ENCODE peak calls at places on chromosomes 6 and 20, in four cellular contexts. I is WTC11, L is SK-N-SH, R is K562. Y is an unnamed sample.

GRCh38 chr6:72950114-72950860 is 275.0 kb downstream of the KHDC1L start:
- DNase-seq in I (no peak), L (no peak), R (no peak), Y (peak)

GRCh38 chr6:154754152-154754551 is 20.9 kb downstream of the SCAF8 start:
- DNase-seq in I (no peak), L (no peak), R (no peak), Y (no peak)

GRCh38 chr6:36623547-36624459 is 29.6 kb downstream of the SRSF3 start:
- DNase-seq in I (peak), L (peak), R (peak), Y (peak)

GRCh38 chr6:4849628-4850027 is 73.4 kb downstream of the CDYL start:
- DNase-seq in I (no peak), L (no peak), R (no peak), Y (no peak)

GRCh38 chr6:121971886-121972285 is 427.6 kb upstream of the HSF2 start:
- DNase-seq in I (no peak), L (no peak), R (no peak), Y (no peak)

GRCh38 chr20:43723735-43724134 is 3.1 kb downstream of the GTSF1L start:
- DNase-seq in I (no peak), L (no peak), R (no peak), Y (no peak)

GRCh38 chr6:107386340-107386739 is 73.0 kb downstream of the PDSS2 start:
- DNase-seq in I (no peak), L (no peak), R (no peak), Y (no peak)

GRCh38 chr20:60250251-60250650 is 292.0 kb downstream of the CDH26 start:
- DNase-seq in I (no peak), L (no peak), R (no peak), Y (no peak)

GRCh38 chr6:13357551-13358075 is 29.3 kb upstream of the TBC1D7 start:
- DNase-seq in I (peak), L (no peak), R (no peak), Y (no peak)

DNA sequence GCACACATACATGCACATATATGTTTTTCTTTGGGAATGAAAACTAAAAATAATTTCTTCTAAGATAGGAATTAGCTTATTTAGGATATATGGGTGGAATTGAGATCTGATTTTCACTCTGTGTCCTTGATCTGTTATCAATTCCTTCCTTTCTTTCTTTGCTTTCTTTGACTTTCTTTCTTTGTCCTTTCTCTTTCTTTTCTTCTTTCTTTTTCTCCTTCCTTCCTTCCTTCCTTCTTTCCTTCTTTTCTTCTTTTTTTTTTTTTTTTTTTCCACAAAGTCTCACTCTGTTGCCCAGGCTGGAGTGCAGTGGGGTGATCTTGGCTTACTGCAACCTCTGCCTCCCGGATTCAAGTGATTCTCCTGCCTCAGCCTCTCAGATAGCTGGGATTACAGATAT is 28.1 kb downstream of the PCMT1 start:
- DNase-seq in I (no peak), L (no peak), R (no peak), Y (no peak)
- TF ChIP-seq FOXJ3 in I (no peak), L (no peak), R (no peak), Y (no peak)

GRCh38 chr6:16318538-16318937 is 80.2 kb downstream of the GMPR start:
- DNase-seq in I (no peak), L (no peak), R (no peak), Y (no peak)
- TF ChIP-seq FOXJ3 in I (no peak), L (no peak), R (no peak), Y (no peak)

DNA sequence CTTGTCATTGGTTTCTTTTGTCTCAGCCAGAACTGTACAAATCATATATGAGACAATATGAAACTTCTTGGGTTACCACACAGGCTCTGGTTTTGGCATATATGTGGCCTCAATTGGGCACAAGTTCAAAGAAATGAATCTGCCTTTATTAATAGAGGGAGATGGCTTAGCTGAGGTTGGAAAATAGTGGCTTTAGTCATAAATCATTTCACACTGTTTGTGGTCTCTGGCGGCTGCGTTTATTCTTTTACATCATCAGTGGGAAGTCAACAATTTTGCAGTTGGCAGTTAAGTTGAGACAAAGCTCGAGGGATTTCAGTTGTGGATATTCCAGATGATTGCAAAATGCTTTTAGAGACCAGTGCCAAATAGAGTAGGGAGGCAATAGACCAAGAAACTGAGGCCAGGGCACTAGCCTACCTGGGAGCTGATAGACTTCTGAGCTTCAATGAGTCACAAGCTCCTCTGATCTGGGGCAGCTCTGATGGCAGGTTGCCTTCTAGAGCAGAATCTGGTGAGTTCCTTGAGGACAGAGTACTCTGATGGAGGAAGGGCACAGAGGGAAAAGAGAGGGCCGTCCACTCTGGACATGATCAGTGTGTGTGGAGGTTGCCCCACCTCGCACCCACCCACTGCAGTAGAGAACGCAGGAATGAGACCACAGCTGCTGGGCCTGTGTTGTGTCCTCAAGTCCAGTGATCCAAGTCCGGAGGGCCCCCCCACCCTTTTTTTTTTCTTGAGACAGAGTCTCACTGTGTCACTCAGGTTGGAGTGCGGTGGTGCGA is 73.5 kb downstream of the ARMC2 start:
- DNase-seq in I (no peak), L (no peak), R (no peak), Y (no peak)
- TF ChIP-seq FOXJ3 in I (no peak), L (no peak), R (no peak), Y (no peak)

GRCh38 chr6:112370946-112371345 is 23.8 kb downstream of the RFPL4B start:
- DNase-seq in I (no peak), L (no peak), R (no peak), Y (no peak)
- TF ChIP-seq FOXJ3 in I (no peak), L (no peak), R (no peak), Y (no peak)

Y was measured in HepG2.